ENCODE peak calls at places on chromosomes 2 and 18, in five cellular contexts. One of them, this sample, is unnamed.

GRCh38 chr18:34117319-34117718 is 107.4 kb downstream of the NOL4 start:
- DNase-seq in GM23338: peak
- DNase-seq in fibroblast of lung: no peak
- DNase-seq in K562: no peak
- DNase-seq in DND-41: no peak
- DNase-seq in this sample: no peak

GRCh38 chr2:138716183-138716582 is 64.0 kb downstream of the NXPH2 start:
- DNase-seq in GM23338: peak
- DNase-seq in fibroblast of lung: no peak
- DNase-seq in K562: no peak
- DNase-seq in DND-41: no peak
- DNase-seq in this sample: peak

GRCh38 chr2:37394986-37395555 is 50.6 kb downstream of the QPCT start:
- DNase-seq in GM23338: no peak
- DNase-seq in fibroblast of lung: no peak
- DNase-seq in K562: no peak
- DNase-seq in DND-41: no peak
- DNase-seq in this sample: no peak

GRCh38 chr18:24499814-24500601 is 39.6 kb downstream of the HRH4 start:
- DNase-seq in GM23338: no peak
- DNase-seq in fibroblast of lung: no peak
- DNase-seq in K562: no peak
- DNase-seq in DND-41: no peak
- DNase-seq in this sample: peak

GRCh38 chr2:12326449-12327190 is 390.1 kb upstream of the TRIB2 start:
- DNase-seq in GM23338: peak
- DNase-seq in fibroblast of lung: no peak
- DNase-seq in K562: no peak
- DNase-seq in DND-41: no peak
- DNase-seq in this sample: no peak

GRCh38 chr18:44917865-44918476 is 237.3 kb downstream of the SETBP1 start:
- DNase-seq in GM23338: no peak
- DNase-seq in fibroblast of lung: peak
- DNase-seq in K562: no peak
- DNase-seq in DND-41: no peak
- DNase-seq in this sample: no peak

GRCh38 chr18:31454066-31454708 is 6.6 kb downstream of the DSG3 start:
- DNase-seq in GM23338: no peak
- DNase-seq in fibroblast of lung: peak
- DNase-seq in K562: no peak
- DNase-seq in DND-41: no peak
- DNase-seq in this sample: peak

GRCh38 chr2:22209545-22209944 is 1085.8 kb downstream of the TDRD15 start:
- DNase-seq in GM23338: no peak
- DNase-seq in fibroblast of lung: no peak
- DNase-seq in K562: no peak
- DNase-seq in DND-41: no peak
- DNase-seq in this sample: no peak

GRCh38 chr2:100392715-100393114 is 24.8 kb downstream of the CHST10 start:
- DNase-seq in GM23338: no peak
- DNase-seq in fibroblast of lung: no peak
- DNase-seq in K562: no peak
- DNase-seq in DND-41: no peak
- DNase-seq in this sample: no peak

GRCh38 chr18:32301976-32302743 is 112.3 kb downstream of the MEP1B start:
- DNase-seq in GM23338: no peak
- DNase-seq in fibroblast of lung: peak
- DNase-seq in K562: no peak
- DNase-seq in DND-41: no peak
- DNase-seq in this sample: peak

GRCh38 chr2:127187081-127187775 is 32.9 kb downstream of the CYP27C1 start:
- DNase-seq in GM23338: no peak
- DNase-seq in fibroblast of lung: no peak
- DNase-seq in K562: no peak
- DNase-seq in DND-41: no peak
- DNase-seq in this sample: no peak

GRCh38 chr2:207796585-207797350 is 27.1 kb upstream of the FZD5 start:
- DNase-seq in GM23338: peak
- DNase-seq in fibroblast of lung: peak
- DNase-seq in K562: no peak
- DNase-seq in DND-41: no peak
- DNase-seq in this sample: no peak

GRCh38 chr2:120854766-120855530 is 119.3 kb downstream of the GLI2 start:
- DNase-seq in GM23338: no peak
- DNase-seq in fibroblast of lung: no peak
- DNase-seq in K562: no peak
- DNase-seq in DND-41: no peak
- DNase-seq in this sample: no peak

GRCh38 chr2:207765541-207765940 is 4.2 kb downstream of the FZD5 start:
- DNase-seq in GM23338: peak
- DNase-seq in fibroblast of lung: no peak
- DNase-seq in K562: peak
- DNase-seq in DND-41: no peak
- DNase-seq in this sample: no peak

GRCh38 chr2:172270278-172271079 is 156.9 kb upstream of the ITGA6 start:
- DNase-seq in GM23338: peak
- DNase-seq in fibroblast of lung: no peak
- DNase-seq in K562: no peak
- DNase-seq in DND-41: peak
- DNase-seq in this sample: no peak

GRCh38 chr2:231640646-231641111 is 48.0 kb downstream of the TEX44 start:
- DNase-seq in GM23338: peak
- DNase-seq in fibroblast of lung: no peak
- DNase-seq in K562: peak
- DNase-seq in DND-41: no peak
- DNase-seq in this sample: peak

GRCh38 chr2:196040218-196040617 is 28.4 kb downstream of the DNAH7 start:
- DNase-seq in GM23338: no peak
- DNase-seq in fibroblast of lung: no peak
- DNase-seq in K562: no peak
- DNase-seq in DND-41: no peak
- DNase-seq in this sample: peak

GRCh38 chr2:229434131-229434530 is 163.0 kb upstream of the PID1 start:
- DNase-seq in GM23338: no peak
- DNase-seq in fibroblast of lung: no peak
- DNase-seq in K562: no peak
- DNase-seq in DND-41: no peak
- DNase-seq in this sample: peak

GRCh38 chr2:95215018-95215612 is 7.8 kb downstream of the ZNF892 start:
- DNase-seq in GM23338: no peak
- DNase-seq in fibroblast of lung: peak
- DNase-seq in K562: no peak
- DNase-seq in DND-41: no peak
- DNase-seq in this sample: peak

GRCh38 chr2:105749583-105750399 is 5.1 kb downstream of the NCK2 start:
- DNase-seq in GM23338: no peak
- DNase-seq in fibroblast of lung: peak
- DNase-seq in K562: no peak
- DNase-seq in DND-41: no peak
- DNase-seq in this sample: no peak

GRCh38 chr2:52428224-52428623 is 1339.4 kb upstream of the CHAC2 start:
- DNase-seq in GM23338: peak
- DNase-seq in fibroblast of lung: no peak
- DNase-seq in K562: no peak
- DNase-seq in DND-41: no peak
- DNase-seq in this sample: no peak

GRCh38 chr2:10085852-10086148 is 5.6 kb upstream of the CYS1 start:
- DNase-seq in GM23338: no peak
- DNase-seq in fibroblast of lung: no peak
- DNase-seq in K562: no peak
- DNase-seq in DND-41: no peak
- DNase-seq in this sample: no peak

GRCh38 chr2:9378433-9379371 is 44.6 kb downstream of the ITGB1BP1 start:
- DNase-seq in GM23338: no peak
- DNase-seq in fibroblast of lung: peak
- DNase-seq in K562: no peak
- DNase-seq in DND-41: no peak
- DNase-seq in this sample: peak

GRCh38 chr2:237351796-237352195 is 62.2 kb downstream of the COL6A3 start:
- DNase-seq in GM23338: no peak
- DNase-seq in fibroblast of lung: no peak
- DNase-seq in K562: no peak
- DNase-seq in DND-41: no peak
- DNase-seq in this sample: no peak

GRCh38 chr2:210224660-210225460 is at the start of gene ACADL:
- DNase-seq in GM23338: peak
- DNase-seq in fibroblast of lung: peak
- DNase-seq in K562: peak
- DNase-seq in DND-41: no peak
- DNase-seq in this sample: peak

GRCh38 chr2:75361486-75361885 is 162.2 kb upstream of the TACR1 start:
- DNase-seq in GM23338: no peak
- DNase-seq in fibroblast of lung: no peak
- DNase-seq in K562: no peak
- DNase-seq in DND-41: no peak
- DNase-seq in this sample: no peak

GRCh38 chr2:43312751-43313641 is 86.6 kb upstream of the ZFP36L2 start:
- DNase-seq in GM23338: peak
- DNase-seq in fibroblast of lung: peak
- DNase-seq in K562: no peak
- DNase-seq in DND-41: no peak
- DNase-seq in this sample: peak

GRCh38 chr2:209790066-209790728 is 18.6 kb downstream of the UNC80 start:
- DNase-seq in GM23338: no peak
- DNase-seq in fibroblast of lung: no peak
- DNase-seq in K562: no peak
- DNase-seq in DND-41: no peak
- DNase-seq in this sample: no peak

GRCh38 chr18:7635948-7636347 is 68.8 kb downstream of the PTPRM start:
- DNase-seq in GM23338: no peak
- DNase-seq in fibroblast of lung: no peak
- DNase-seq in K562: no peak
- DNase-seq in DND-41: no peak
- DNase-seq in this sample: no peak

GRCh38 chr2:126784636-126785035 is 114.1 kb upstream of the TEX51 start:
- DNase-seq in GM23338: no peak
- DNase-seq in fibroblast of lung: no peak
- DNase-seq in K562: no peak
- DNase-seq in DND-41: no peak
- DNase-seq in this sample: no peak

GRCh38 chr2:220090050-220090449 is 462.6 kb downstream of the SLC4A3 start:
- DNase-seq in GM23338: no peak
- DNase-seq in fibroblast of lung: no peak
- DNase-seq in K562: no peak
- DNase-seq in DND-41: no peak
- DNase-seq in this sample: peak

GRCh38 chr2:222310747-222311320 is 12.0 kb upstream of the PAX3 start:
- DNase-seq in GM23338: no peak
- DNase-seq in fibroblast of lung: no peak
- DNase-seq in K562: no peak
- DNase-seq in DND-41: no peak
- DNase-seq in this sample: no peak

GRCh38 chr2:222309361-222309760 is 10.6 kb upstream of the PAX3 start:
- DNase-seq in GM23338: no peak
- DNase-seq in fibroblast of lung: no peak
- DNase-seq in K562: no peak
- DNase-seq in DND-41: no peak
- DNase-seq in this sample: no peak

GRCh38 chr2:222311978-222312738 is 13.4 kb upstream of the PAX3 start:
- DNase-seq in GM23338: peak
- DNase-seq in fibroblast of lung: no peak
- DNase-seq in K562: no peak
- DNase-seq in DND-41: no peak
- DNase-seq in this sample: no peak

GRCh38 chr2:222309766-222310165 is 11.0 kb upstream of the PAX3 start:
- DNase-seq in GM23338: no peak
- DNase-seq in fibroblast of lung: no peak
- DNase-seq in K562: no peak
- DNase-seq in DND-41: no peak
- DNase-seq in this sample: no peak

GRCh38 chr2:222311321-222311977 is 12.7 kb upstream of the PAX3 start:
- DNase-seq in GM23338: peak
- DNase-seq in fibroblast of lung: no peak
- DNase-seq in K562: no peak
- DNase-seq in DND-41: no peak
- DNase-seq in this sample: no peak
- TF ChIP-seq EZH2 in GM23338: peak
- TF ChIP-seq EZH2 in fibroblast of lung: peak
- TF ChIP-seq EZH2 in K562: no peak
- TF ChIP-seq EZH2 in DND-41: no peak
- TF ChIP-seq EZH2 in this sample: peak

DNA sequence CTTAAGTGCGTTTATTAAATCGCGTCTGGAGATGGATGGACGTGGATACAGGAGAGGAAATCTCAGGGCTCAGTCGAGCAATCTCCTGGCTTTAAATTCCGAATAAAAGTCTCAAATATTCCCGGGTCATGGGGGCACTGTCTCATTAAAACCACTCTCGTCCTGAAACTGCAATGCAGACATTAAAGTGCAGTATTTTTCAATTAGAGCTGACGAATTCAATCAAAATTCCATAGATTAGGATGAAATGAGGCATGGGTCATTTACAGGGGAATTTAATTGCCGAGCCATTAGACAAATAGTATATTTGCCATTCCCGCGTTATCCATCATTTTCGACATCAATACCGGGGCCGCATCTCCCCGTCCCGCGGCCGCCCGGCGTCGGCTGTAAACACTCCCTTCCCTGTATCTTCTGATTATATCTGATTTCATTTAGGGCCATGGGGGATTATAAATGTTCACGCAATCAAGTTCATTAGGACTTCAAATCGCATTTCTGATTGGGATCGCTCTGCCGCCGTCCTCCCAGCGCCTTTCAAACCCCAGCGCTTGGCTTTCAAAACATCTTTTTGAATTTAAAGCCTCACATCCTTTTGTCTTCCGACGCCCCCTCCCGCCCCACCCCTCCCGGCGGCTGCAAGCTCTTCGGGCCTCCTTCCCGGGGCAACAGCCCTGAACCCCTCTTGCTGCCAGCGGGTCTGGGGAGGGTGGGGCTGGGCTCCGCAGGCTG is 10.9 kb upstream of the GBX2 start:
- DNase-seq in GM23338: peak
- DNase-seq in fibroblast of lung: peak
- DNase-seq in K562: no peak
- DNase-seq in DND-41: no peak
- DNase-seq in this sample: peak
- TF ChIP-seq EZH2 in GM23338: peak
- TF ChIP-seq EZH2 in fibroblast of lung: no peak
- TF ChIP-seq EZH2 in K562: no peak
- TF ChIP-seq EZH2 in DND-41: no peak
- TF ChIP-seq EZH2 in this sample: peak

DNA sequence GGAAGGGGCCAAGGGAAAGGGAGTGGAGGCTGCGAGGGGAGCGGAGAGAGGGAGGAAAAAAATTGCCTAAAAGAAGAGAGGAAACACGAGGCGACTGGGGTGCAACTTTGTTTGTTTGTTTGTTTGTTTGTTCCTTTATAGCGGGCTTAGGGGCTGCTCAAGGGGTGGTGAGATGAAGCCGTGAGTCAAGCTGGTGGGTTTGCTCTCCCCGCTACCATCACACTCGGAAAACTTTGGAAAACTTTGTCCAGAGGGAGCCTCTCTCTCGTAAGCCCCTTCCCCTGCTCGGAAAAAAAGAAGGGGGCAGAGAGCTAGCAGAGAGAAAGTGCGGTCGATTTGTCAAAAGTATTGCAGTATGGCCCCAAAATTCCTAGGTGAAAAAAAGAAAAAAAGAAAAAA is 308 bp upstream of the CYP26B1 start:
- DNase-seq in GM23338: no peak
- DNase-seq in fibroblast of lung: no peak
- DNase-seq in K562: no peak
- DNase-seq in DND-41: no peak
- DNase-seq in this sample: no peak
- TF ChIP-seq EZH2 in GM23338: peak
- TF ChIP-seq EZH2 in fibroblast of lung: peak
- TF ChIP-seq EZH2 in K562: no peak
- TF ChIP-seq EZH2 in DND-41: no peak
- TF ChIP-seq EZH2 in this sample: peak

GRCh38 chr2:118854507-118855300 is 7.3 kb upstream of the EN1 start:
- DNase-seq in GM23338: peak
- DNase-seq in fibroblast of lung: no peak
- DNase-seq in K562: no peak
- DNase-seq in DND-41: no peak
- DNase-seq in this sample: no peak
- TF ChIP-seq EZH2 in GM23338: peak
- TF ChIP-seq EZH2 in fibroblast of lung: peak
- TF ChIP-seq EZH2 in K562: no peak
- TF ChIP-seq EZH2 in DND-41: no peak
- TF ChIP-seq EZH2 in this sample: no peak

This sample was measured in GM23248.